ENCODE peak calls at places on chromosomes 5 and 9, in six cellular contexts. N is left lung, O is foreskin keratinocyte, X is OCI-LY7, Y is cardiac muscle cell, J is NCI-H510A. L is an unnamed sample.

GRCh38 chr9:127966416-127967150 is 14.2 kb downstream of the EEIG1 start:
- DNase-seq in X (peak), O (no peak), J (no peak), Y (no peak), N (no peak), L (no peak)

GRCh38 chr9:107905313-107906027 is 415.9 kb upstream of the KLF4 start:
- DNase-seq in J (no peak), X (no peak), N (no peak), Y (peak), O (no peak), L (no peak)

GRCh38 chr9:77756449-77756848 is 108.3 kb upstream of the GNA14 start:
- DNase-seq in J (no peak), Y (no peak), O (no peak), X (no peak), N (no peak), L (no peak)

GRCh38 chr5:179820127-179820482 is 600 bp upstream of the SQSTM1 start:
- DNase-seq in O (no peak), J (no peak), N (no peak), X (no peak), Y (no peak), L (no peak)

GRCh38 chr9:133485531-133486260 is 6.8 kb upstream of the SLC2A6 start:
- DNase-seq in Y (no peak), X (peak), O (no peak), N (peak), J (no peak), L (no peak)

GRCh38 chr9:130993303-130994030 is 15.5 kb upstream of the LAMC3 start:
- DNase-seq in N (no peak), J (no peak), X (no peak), O (no peak), Y (no peak), L (no peak)

GRCh38 chr5:125703616-125704015 is 719.6 kb upstream of the GRAMD2B start:
- DNase-seq in N (no peak), X (no peak), J (no peak), O (no peak), Y (no peak), L (no peak)

GRCh38 chr9:38082456-38083287 is 13.6 kb upstream of the SHB start:
- DNase-seq in O (no peak), Y (peak), N (no peak), J (no peak), X (no peak), L (no peak)

GRCh38 chr9:121888438-121888775 is 204.7 kb downstream of the TTLL11 start:
- DNase-seq in J (no peak), Y (peak), N (no peak), X (no peak), O (no peak), L (no peak)

GRCh38 chr9:92535940-92536850 is at the start of gene ECM2:
- DNase-seq in J (no peak), X (no peak), Y (peak), N (no peak), O (no peak), L (no peak)

GRCh38 chr5:68554566-68555279 is 339.2 kb downstream of the PIK3R1 start:
- DNase-seq in J (no peak), N (peak), O (no peak), X (no peak), Y (peak), L (no peak)

GRCh38 chr9:76868897-76869296 is 37.0 kb downstream of the PRUNE2 start:
- DNase-seq in O (peak), Y (no peak), N (no peak), J (no peak), X (no peak), L (no peak)

GRCh38 chr9:4238522-4238921 is 61.3 kb downstream of the GLIS3 start:
- DNase-seq in N (no peak), X (no peak), O (no peak), Y (peak), J (no peak), L (no peak)

GRCh38 chr5:115389074-115389798 is 92.8 kb upstream of the CCDC112 start:
- DNase-seq in O (no peak), X (no peak), N (no peak), Y (peak), J (no peak), L (no peak)

GRCh38 chr5:133869675-133869978 is 98.8 kb downstream of the C5orf15 start:
- DNase-seq in N (no peak), J (no peak), Y (no peak), O (no peak), X (no peak), L (no peak)

GRCh38 chr5:65198777-65199120 is 283.0 kb downstream of the ADAMTS6 start:
- DNase-seq in N (no peak), Y (peak), O (peak), J (no peak), X (no peak), L (no peak)

GRCh38 chr5:113693621-113694130 is 180.2 kb downstream of the YTHDC2 start:
- DNase-seq in O (no peak), N (no peak), Y (peak), J (no peak), X (no peak), L (no peak)

GRCh38 chr5:33937017-33937699 is 972 bp downstream of the RXFP3 start:
- DNase-seq in Y (peak), O (no peak), X (no peak), J (no peak), N (peak), L (no peak)

GRCh38 chr5:57613726-57614125 is 131.1 kb upstream of the ACTBL2 start:
- DNase-seq in J (no peak), Y (no peak), N (no peak), X (no peak), O (no peak), L (no peak)

GRCh38 chr5:124655211-124655880 is 91.1 kb downstream of the ZNF608 start:
- DNase-seq in N (no peak), J (no peak), Y (peak), X (peak), O (no peak), L (no peak)